ENCODE peak calls at places on chromosomes 4 and X, in five cellular contexts. H, Q, T, V and A are unnamed samples.

GRCh38 chr4:143230683-143231082 is 46.0 kb downstream of the USP38 start:
- DNase-seq in V (no peak), H (no peak), T (no peak), Q (no peak), A (no peak)

GRCh38 chr4:125952631-125953030 is 637.9 kb downstream of the FAT4 start:
- DNase-seq in T (no peak), V (no peak), Q (no peak), H (no peak), A (no peak)

GRCh38 chr4:71201817-71202576 is 136.8 kb upstream of the SLC4A4 start:
- DNase-seq in V (no peak), Q (no peak), T (no peak), H (no peak), A (no peak)

GRCh38 chr4:147335183-147335582 is 145.7 kb upstream of the EDNRA start:
- DNase-seq in T (no peak), V (no peak), H (no peak), Q (no peak), A (no peak)

GRCh38 chr4:54844911-54845310 is 187.2 kb downstream of the KIT start:
- DNase-seq in T (no peak), V (no peak), Q (no peak), H (no peak), A (no peak)

GRCh38 chrX:2751291-2751690 is 549 bp upstream of the XG start:
- DNase-seq in T (no peak), H (no peak), V (no peak), Q (no peak), A (no peak)

GRCh38 chr4:150402968-150403367 is 179.0 kb upstream of the MAB21L2 start:
- DNase-seq in V (no peak), H (no peak), Q (peak), T (no peak), A (no peak)

GRCh38 chr4:152500798-152501434 is 35.0 kb downstream of the FBXW7 start:
- DNase-seq in H (peak), V (no peak), T (no peak), Q (peak), A (no peak)

GRCh38 chr4:13399257-13399656 is 84.9 kb downstream of the RAB28 start:
- DNase-seq in T (no peak), H (no peak), V (no peak), Q (no peak), A (no peak)

GRCh38 chr4:25834411-25835107 is 28.2 kb downstream of the SEL1L3 start:
- DNase-seq in T (no peak), V (no peak), H (peak), Q (no peak), A (no peak)

GRCh38 chrX:45524296-45524695 is 323.6 kb upstream of the DIPK2B start:
- DNase-seq in T (no peak), H (no peak), V (no peak), Q (no peak), A (no peak)

GRCh38 chr4:59553063-59553738 is 1646.9 kb upstream of the ADGRL3 start:
- DNase-seq in Q (peak), V (no peak), H (no peak), T (no peak), A (no peak)
- H3K27ac ChIP-seq in Q (peak), V (no peak), H (no peak), T (no peak), A (no peak)

GRCh38 chr4:80126435-80126834 is 53.4 kb upstream of the ANTXR2 start:
- DNase-seq in H (no peak), V (no peak), Q (no peak), T (no peak), A (no peak)

GRCh38 chr4:80128941-80129340 is 55.9 kb upstream of the ANTXR2 start:
- DNase-seq in T (no peak), H (no peak), V (no peak), Q (no peak), A (no peak)

GRCh38 chr4:80124246-80125211 is 51.5 kb upstream of the ANTXR2 start:
- DNase-seq in H (no peak), T (no peak), Q (no peak), V (no peak), A (no peak)

GRCh38 chr4:80127870-80128419 is 54.9 kb upstream of the ANTXR2 start:
- DNase-seq in Q (no peak), T (no peak), V (no peak), H (no peak), A (no peak)

DNA sequence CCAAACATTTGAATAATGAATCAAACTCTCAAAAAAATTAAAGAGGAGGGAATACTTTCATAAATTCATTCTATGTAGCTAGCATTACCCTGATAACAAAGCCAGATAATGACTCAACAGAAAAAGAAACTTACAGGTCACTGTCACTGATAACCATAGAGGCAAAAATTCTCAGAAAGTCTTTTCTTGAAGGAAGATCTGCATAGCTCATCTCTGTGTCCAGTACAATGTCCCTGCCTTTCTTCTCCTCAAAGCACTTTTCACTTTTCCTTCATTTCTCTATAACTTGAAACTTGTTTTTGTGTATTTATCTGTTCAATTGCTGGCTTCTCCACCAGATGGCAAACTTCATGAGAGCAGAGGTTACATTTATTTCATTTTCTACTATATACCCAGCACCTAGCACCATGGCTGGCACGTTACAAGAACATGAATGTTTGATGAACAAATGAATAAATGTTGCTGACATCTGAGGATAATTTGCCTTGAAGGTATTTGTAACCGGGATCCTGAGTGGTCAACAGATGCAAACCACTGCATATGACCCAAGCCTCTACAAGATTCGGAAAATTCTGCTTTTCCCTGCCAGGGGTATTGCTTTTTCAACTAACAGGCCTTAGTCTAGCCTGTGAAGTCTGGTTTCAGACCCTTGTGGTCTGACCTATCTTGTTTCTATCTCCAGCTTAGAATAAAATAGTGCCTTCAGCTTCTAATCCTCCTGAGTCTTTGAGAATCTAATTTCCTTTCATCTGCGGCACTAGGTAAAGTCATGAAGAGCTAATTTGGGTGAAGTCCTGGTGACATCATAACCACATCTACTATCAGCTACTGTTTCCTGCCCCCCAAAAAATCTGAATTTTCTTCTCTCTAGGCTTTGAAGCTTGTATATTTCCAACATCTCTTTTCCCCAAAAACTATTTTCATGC is 52.5 kb upstream of the ANTXR2 start:
- DNase-seq in T (no peak), Q (peak), H (no peak), V (no peak), A (no peak)
- H3K27ac ChIP-seq in T (no peak), Q (no peak), H (no peak), V (no peak), A (no peak)

GRCh38 chr4:140061883-140062282 is 92.1 kb downstream of the MAML3 start:
- DNase-seq in T (no peak), V (no peak), H (no peak), Q (no peak), A (no peak)
- H3K27ac ChIP-seq in T (no peak), V (no peak), H (no peak), Q (no peak), A (no peak)

GRCh38 chr4:8230033-8230432 is 30.9 kb downstream of the SH3TC1 start:
- DNase-seq in T (no peak), Q (no peak), H (no peak), V (no peak), A (no peak)
- H3K27ac ChIP-seq in T (no peak), Q (no peak), H (no peak), V (no peak), A (no peak)

DNA sequence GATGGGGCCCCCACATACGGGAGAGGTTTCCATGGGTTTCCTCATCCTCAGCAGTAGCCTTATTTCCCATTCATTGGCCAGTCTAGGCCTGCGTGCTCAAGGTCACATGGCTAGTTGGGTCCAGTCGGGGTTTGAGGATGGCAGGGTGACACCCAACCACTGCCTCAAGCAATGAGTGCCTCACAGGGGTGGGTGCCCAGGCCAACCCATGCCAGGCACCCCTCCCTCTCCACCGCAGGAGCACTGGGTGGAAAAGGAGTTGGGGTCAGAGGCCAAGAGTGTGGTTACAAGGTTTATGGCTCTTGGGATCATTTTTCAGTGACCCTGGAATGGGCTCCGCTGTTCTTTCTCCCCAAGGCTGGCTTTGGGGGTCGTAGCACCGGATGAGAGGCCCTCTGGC is 3.1 kb downstream of the NSG1 start:
- DNase-seq in Q (no peak), T (no peak), H (no peak), V (no peak), A (no peak)
- H3K27ac ChIP-seq in Q (no peak), T (no peak), H (no peak), V (no peak), A (no peak)

GRCh38 chrX:124289443-124289842 is 43.0 kb upstream of the TEX13D start:
- DNase-seq in H (no peak), V (no peak), Q (no peak), T (no peak), A (no peak)

DNA sequence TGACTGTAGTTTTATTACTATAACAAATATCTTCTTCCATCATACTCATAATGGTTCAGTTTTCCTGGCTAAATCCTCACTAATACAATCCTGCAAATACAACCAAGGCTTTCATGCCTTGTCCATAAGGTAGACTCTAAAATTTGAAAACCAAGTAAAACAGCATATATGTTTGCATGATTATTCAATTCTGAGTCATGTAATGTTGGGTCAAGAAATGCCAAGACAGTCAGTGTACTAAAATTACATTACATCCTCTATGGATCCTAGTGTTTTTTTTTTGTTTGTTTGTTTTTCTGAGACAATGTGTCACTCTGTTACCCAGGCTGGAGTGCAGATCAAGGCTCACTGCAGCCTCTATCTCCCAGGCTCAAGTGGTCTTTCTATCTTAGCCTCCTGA is 38.6 kb upstream of the TEX13D start:
- DNase-seq in H (no peak), Q (no peak), V (no peak), T (no peak), A (no peak)
- H3K27ac ChIP-seq in H (no peak), Q (no peak), V (no peak), T (no peak), A (no peak)